ENCODE peak calls at places on chromosome 6, in six cellular contexts. X is endothelial cell of umbilical vein, D is PC-3, J is GM23248, B is GM23338, I is fibroblast of lung. W is an unnamed sample.
A peak's percentile ranks its signal among the peaks of the same experiment; 100 is the strongest.

GRCh38 chr6:190596-191395 is 101.5 kb upstream of the DUSP22 start:
- DNase-seq in D (peak; percentile 9), I (no peak), X (no peak), J (no peak), B (peak; percentile 33), W (no peak)

GRCh38 chr6:121688974-121689373 is 253.5 kb downstream of the GJA1 start:
- DNase-seq in D (no peak), X (no peak), J (no peak), I (peak; percentile 61), B (no peak), W (peak; percentile 60)

GRCh38 chr6:146598785-146599405 is at the start of gene ADGB:
- DNase-seq in I (peak; percentile 62), D (peak; percentile 68), J (peak; percentile 77), B (peak; percentile 83), X (peak; percentile 46), W (no peak)

GRCh38 chr6:135311446-135312200 is 130.5 kb downstream of the MYB start:
- DNase-seq in B (no peak), J (no peak), I (no peak), X (no peak), D (no peak), W (no peak)

GRCh38 chr6:159693894-159694545 is 979 bp upstream of the SOD2 start:
- DNase-seq in X (peak; percentile 76), D (peak; percentile 73), J (peak; percentile 31), I (peak; percentile 30), B (peak; percentile 42), W (no peak)

GRCh38 chr6:113122060-113122459 is 735.1 kb upstream of the MARCKS start:
- DNase-seq in J (peak; percentile 90), I (peak; percentile 99), X (peak; percentile 97), B (peak; percentile 74), D (peak; percentile 88), W (no peak)

GRCh38 chr6:140485740-140486467 is 1111.5 kb upstream of the CITED2 start:
- DNase-seq in B (no peak), I (peak; percentile 98), D (peak; percentile 86), X (peak; percentile 13), J (peak; percentile 97), W (no peak)

GRCh38 chr6:35139924-35140524 is 1.1 kb downstream of the TCP11 start:
- DNase-seq in J (peak; percentile 74), I (peak; percentile 67), B (peak; percentile 74), D (peak; percentile 74), X (peak; percentile 75), W (peak; percentile 63)

GRCh38 chr6:33160728-33161323 is 31.4 kb downstream of the COL11A2 start:
- DNase-seq in D (peak; percentile 89), X (peak; percentile 5), B (peak; percentile 61), J (peak; percentile 92), I (peak; percentile 96), W (no peak)

GRCh38 chr6:36067374-36068011 is 39.9 kb downstream of the MAPK14 start:
- DNase-seq in D (no peak), I (peak; percentile 63), J (peak; percentile 51), B (no peak), X (peak; percentile 30), W (no peak)

GRCh38 chr6:139124887-139125672 is 9.8 kb upstream of the HECA start:
- DNase-seq in I (peak; percentile 56), B (peak; percentile 79), X (peak; percentile 26), D (peak; percentile 73), J (peak; percentile 66), W (peak; percentile 89)

GRCh38 chr6:5783584-5784089 is 223.1 kb downstream of the NRN1 start:
- DNase-seq in B (peak; percentile 34), D (no peak), X (no peak), J (no peak), I (no peak), W (no peak)

GRCh38 chr6:168181316-168181715 is 102.3 kb upstream of the FRMD1 start:
- DNase-seq in I (no peak), D (no peak), X (no peak), B (no peak), J (no peak), W (no peak)

GRCh38 chr6:27775796-27776184 is 136.4 kb downstream of the OR2B2 start:
- DNase-seq in B (no peak), X (no peak), I (no peak), D (peak; percentile 34), J (peak; percentile 51), W (no peak)

GRCh38 chr6:156984178-156984738 is 207.1 kb downstream of the ARID1B start:
- DNase-seq in J (no peak), B (no peak), D (peak; percentile 45), I (no peak), X (no peak), W (no peak)

GRCh38 chr6:141532211-141532610 is 600.5 kb upstream of the GJE1 start:
- DNase-seq in X (no peak), I (no peak), D (no peak), B (no peak), J (no peak), W (no peak)

GRCh38 chr6:141248056-141248799 is 884.5 kb upstream of the GJE1 start:
- DNase-seq in J (no peak), B (no peak), I (no peak), X (no peak), D (no peak), W (no peak)

GRCh38 chr6:12288844-12289654 is 1.1 kb upstream of the EDN1 start:
- DNase-seq in D (peak; percentile 88), B (peak; percentile 91), X (peak; percentile 91), I (peak; percentile 48), J (peak; percentile 74), W (peak; percentile 34)

GRCh38 chr6:142279350-142280180 is 22.2 kb upstream of the ADGRG6 start:
- DNase-seq in J (peak; percentile 23), D (peak; percentile 74), I (peak; percentile 49), X (peak; percentile 27), B (no peak), W (no peak)

GRCh38 chr6:164108869-164109769 is 694.6 kb downstream of the QKI start:
- DNase-seq in I (peak; percentile 75), D (peak; percentile 78), X (peak; percentile 17), J (peak; percentile 35), B (no peak), W (no peak)

GRCh38 chr6:157343732-157344131 is 20.4 kb upstream of the TMEM242 start:
- DNase-seq in I (no peak), X (no peak), B (no peak), D (no peak), J (no peak), W (no peak)

GRCh38 chr6:8182209-8182845 is 80.0 kb upstream of the EEF1E1 start:
- DNase-seq in I (no peak), B (no peak), X (no peak), D (no peak), J (peak; percentile 75), W (no peak)

GRCh38 chr6:8182857-8183256 is 80.5 kb upstream of the EEF1E1 start:
- DNase-seq in B (no peak), X (no peak), D (no peak), I (no peak), J (peak; percentile 43), W (no peak)

GRCh38 chr6:8183266-8183665 is 80.9 kb upstream of the EEF1E1 start:
- DNase-seq in I (no peak), X (no peak), B (no peak), J (no peak), D (no peak), W (no peak)

GRCh38 chr6:8181162-8181909 is 79.0 kb upstream of the EEF1E1 start:
- DNase-seq in B (no peak), I (no peak), X (no peak), J (no peak), D (no peak), W (no peak)

GRCh38 chr6:8180327-8181161 is 78.2 kb upstream of the EEF1E1 start:
- DNase-seq in I (peak; percentile 89), B (peak; percentile 72), J (peak; percentile 70), D (peak; percentile 26), X (no peak), W (no peak)
- H3K4me1 ChIP-seq in I (peaks cover 12% of the 10 kb centered on the region), B (peaks cover 4% of the 10 kb centered on the region), J (peaks cover 48% of the 10 kb centered on the region), D (no peaks in the 10 kb centered on the region), X (peaks cover 10% of the 10 kb centered on the region), W (no peaks in the 10 kb centered on the region)

DNA sequence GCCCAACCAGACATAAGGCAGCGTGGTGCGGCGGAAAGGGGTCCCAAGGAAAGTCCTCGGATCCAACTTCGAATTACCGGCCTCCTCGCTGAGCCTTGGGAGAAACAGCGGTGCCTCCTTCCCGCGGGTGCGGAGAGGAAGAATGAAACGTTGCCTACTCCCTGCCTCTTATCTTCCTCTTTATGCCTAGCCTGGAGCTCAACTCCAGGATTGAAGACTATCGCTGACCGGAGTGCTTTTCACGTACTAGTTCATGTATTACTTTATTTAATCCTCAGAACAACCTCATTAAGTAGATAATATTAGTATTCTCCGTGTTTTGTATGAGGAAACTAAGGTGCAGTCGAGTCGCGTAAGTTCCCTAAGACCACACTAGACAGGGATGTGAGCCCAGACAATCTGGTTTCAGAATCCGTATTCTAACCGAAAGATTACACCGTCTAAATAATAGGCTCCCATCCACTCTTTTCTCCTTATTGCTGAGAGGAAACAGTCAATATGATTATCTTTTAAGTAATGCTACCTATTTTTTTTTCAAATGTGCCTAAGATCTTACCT is 789 bp upstream of the PDSS2 start:
- DNase-seq in X (no peak), D (no peak), J (no peak), I (no peak), B (peak; percentile 73), W (no peak)
- TF ChIP-seq EZH2 in X (no peak), D (no peak), J (no peak), I (no peak), B (no peak), W (no peak)

GRCh38 chr6:44256291-44257006 is 879 bp downstream of the SLC35B2 start:
- DNase-seq in J (no peak), B (peak; percentile 81), X (no peak), D (peak; percentile 45), I (no peak), W (no peak)

GRCh38 chr6:44258921-44259320 is 1.6 kb upstream of the SLC35B2 start:
- DNase-seq in I (no peak), X (no peak), B (no peak), D (no peak), J (no peak), W (no peak)

GRCh38 chr6:44257007-44257752 is at the start of gene SLC35B2:
- DNase-seq in B (peak; percentile 83), I (peak; percentile 81), D (peak; percentile 72), X (peak; percentile 76), J (peak; percentile 84), W (peak; percentile 73)

GRCh38 chr6:44258325-44258863 is 1.1 kb upstream of the SLC35B2 start:
- DNase-seq in X (no peak), J (no peak), D (no peak), I (no peak), B (no peak), W (no peak)

DNA sequence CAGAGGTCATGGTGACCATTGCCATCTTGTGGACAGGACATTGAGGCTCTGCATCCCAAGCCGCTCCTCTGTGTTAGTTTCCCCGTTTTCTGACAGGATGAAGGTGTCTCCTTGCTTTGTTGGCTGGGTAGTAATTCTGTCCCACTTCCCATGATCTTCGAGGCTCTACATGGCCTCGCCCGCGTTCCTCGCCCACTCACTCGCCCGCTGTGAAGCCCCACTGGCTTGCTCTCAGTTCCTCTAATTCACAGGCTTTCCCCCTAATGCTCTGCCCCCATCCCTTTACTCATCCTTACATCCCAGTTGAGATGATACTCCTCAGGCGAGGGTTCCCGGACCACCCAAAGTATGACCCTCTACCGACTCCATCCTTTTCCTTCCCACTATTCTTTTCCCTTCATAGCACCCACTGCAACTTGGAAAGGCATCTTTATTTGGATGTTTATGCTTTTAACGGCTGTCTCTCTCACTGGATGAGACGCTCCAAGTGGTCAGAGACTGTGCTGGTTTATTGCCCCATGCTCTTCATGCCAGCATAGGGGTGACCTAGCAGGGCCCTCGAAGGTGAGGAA is 511 bp upstream of the SLC35B2 start:
- DNase-seq in X (no peak), D (no peak), J (no peak), B (no peak), I (no peak), W (no peak)
- H3K4me1 ChIP-seq in X (peaks cover 21% of the 10 kb centered on the region), D (peaks cover 21% of the 10 kb centered on the region), J (peaks cover 10% of the 10 kb centered on the region), B (peaks cover 1% of the 10 kb centered on the region), I (peaks cover 6% of the 10 kb centered on the region), W (peaks cover 40% of the 10 kb centered on the region)

GRCh38 chr6:108748959-108749358 is 99.3 kb upstream of the ARMC2 start:
- DNase-seq in I (no peak), J (no peak), D (no peak), X (no peak), B (no peak), W (no peak)
- TF ChIP-seq EZH2 in I (no peak), J (no peak), D (no peak), X (no peak), B (no peak), W (no peak)

W was measured in DND-41.